ENCODE peak calls at places on chromosomes 13 and 19, in nine cellular contexts. G is right lobe of liver, L is body of pancreas, A is tibial nerve, E is breast epithelium, F is thyroid gland, H is HCT116, S is suprapubic skin, T is uterus. P is an unnamed sample.

GRCh38 chr13:27044837-27045570 is 126.6 kb downstream of the USP12 start:
- DNase-seq in G (no peak), L (no peak), A (no peak), E (no peak), F (no peak), H (no peak), S (no peak), T (no peak), P (no peak)

GRCh38 chr19:8302734-8303133 is 5.4 kb downstream of the CD320 start:
- DNase-seq in G (peak; percentile 23), L (no peak), A (peak; percentile 2), E (no peak), F (no peak), H (no peak), S (peak; percentile 64), T (no peak), P (no peak)

GRCh38 chr19:55674459-55674840 is 576 bp upstream of the EPN1 start:
- DNase-seq in G (no peak), L (no peak), A (no peak), E (no peak), F (no peak), H (no peak), S (no peak), T (no peak), P (no peak)

GRCh38 chr19:55147408-55148251 is 1.4 kb downstream of the TNNT1 start:
- DNase-seq in G (no peak), L (no peak), A (no peak), E (no peak), F (no peak), H (no peak), S (no peak), T (no peak), P (no peak)

GRCh38 chr19:4713384-4713951 is 10.2 kb downstream of the DPP9 start:
- DNase-seq in G (peak; percentile 87), L (peak; percentile 36), A (peak; percentile 70), E (peak; percentile 93), F (no peak), H (peak; percentile 94), S (peak; percentile 93), T (peak; percentile 87), P (peak; percentile 90)

GRCh38 chr19:8663920-8664670 is 33.7 kb downstream of the NFILZ start:
- DNase-seq in G (no peak), L (no peak), A (no peak), E (no peak), F (no peak), H (no peak), S (no peak), T (no peak), P (no peak)

GRCh38 chr13:110092869-110093268 is 214.1 kb downstream of the COL4A1 start:
- DNase-seq in G (no peak), L (no peak), A (no peak), E (no peak), F (no peak), H (no peak), S (no peak), T (no peak), P (no peak)

GRCh38 chr13:113161433-113161832 is 3.0 kb downstream of the PROZ start:
- DNase-seq in G (no peak), L (no peak), A (no peak), E (no peak), F (no peak), H (no peak), S (no peak), T (no peak), P (no peak)

GRCh38 chr19:36265856-36266374 is 51.0 kb downstream of the ZNF146 start:
- DNase-seq in G (no peak), L (no peak), A (no peak), E (no peak), F (no peak), H (no peak), S (peak; percentile 56), T (no peak), P (no peak)

GRCh38 chr19:49932041-49932451 is 2.7 kb upstream of the NUP62 start:
- DNase-seq in G (no peak), L (no peak), A (no peak), E (no peak), F (no peak), H (no peak), S (no peak), T (no peak), P (no peak)

GRCh38 chr19:43524922-43525835 is 1.8 kb downstream of the ETHE1 start:
- DNase-seq in G (peak; percentile 90), L (peak; percentile 42), A (peak; percentile 58), E (peak; percentile 62), F (peak; percentile 26), H (peak; percentile 57), S (peak; percentile 86), T (peak; percentile 50), P (peak; percentile 55)

GRCh38 chr13:95217920-95218830 is 83.1 kb downstream of the ABCC4 start:
- DNase-seq in G (no peak), L (no peak), A (no peak), E (no peak), F (no peak), H (no peak), S (no peak), T (no peak), P (no peak)

GRCh38 chr19:54073829-54074228 is 7.3 kb downstream of the TARM1 start:
- DNase-seq in G (no peak), L (no peak), A (no peak), E (no peak), F (no peak), H (no peak), S (no peak), T (no peak), P (no peak)

GRCh38 chr13:110369400-110369799 is 62.3 kb downstream of the COL4A2 start:
- DNase-seq in G (no peak), L (no peak), A (no peak), E (no peak), F (no peak), H (no peak), S (no peak), T (no peak), P (no peak)

GRCh38 chr13:47671762-47672161 is 329.3 kb downstream of the SUCLA2 start:
- DNase-seq in G (no peak), L (no peak), A (no peak), E (no peak), F (no peak), H (no peak), S (no peak), T (no peak), P (no peak)

GRCh38 chr13:45299194-45299593 is 41.8 kb downstream of the TPT1 start:
- DNase-seq in G (no peak), L (no peak), A (no peak), E (no peak), F (no peak), H (no peak), S (no peak), T (no peak), P (no peak)

GRCh38 chr19:2305424-2305823 is 2.5 kb downstream of the LINGO3 start:
- DNase-seq in G (no peak), L (no peak), A (no peak), E (no peak), F (no peak), H (no peak), S (no peak), T (no peak), P (no peak)

GRCh38 chr19:2308114-2308556 is at the start of gene LINGO3:
- DNase-seq in G (no peak), L (no peak), A (no peak), E (no peak), F (no peak), H (no peak), S (no peak), T (no peak), P (no peak)

GRCh38 chr19:2305974-2306806 is 1.8 kb downstream of the LINGO3 start:
- DNase-seq in G (no peak), L (no peak), A (no peak), E (no peak), F (no peak), H (no peak), S (no peak), T (no peak), P (no peak)

GRCh38 chr19:2306971-2307370 is 983 bp downstream of the LINGO3 start:
- DNase-seq in G (no peak), L (no peak), A (no peak), E (no peak), F (no peak), H (no peak), S (no peak), T (no peak), P (no peak)

GRCh38 chr19:2307518-2308012 is 389 bp downstream of the LINGO3 start:
- DNase-seq in G (no peak), L (no peak), A (no peak), E (no peak), F (no peak), H (no peak), S (no peak), T (no peak), P (no peak)
- H3K4me3 ChIP-seq in G (no peak overlapping the region), L (no peak overlapping the region), A (no peak overlapping the region), E (peak overlapping the region; percentile 20), F (no peak overlapping the region), H (no peak overlapping the region), S (peak overlapping the region; percentile 32), T (no peak overlapping the region), P (no peak overlapping the region)

GRCh38 chr19:14073232-14073924 is 792 bp downstream of the MISP3 start:
- DNase-seq in G (peak; percentile 83), L (peak; percentile 81), A (peak; percentile 39), E (peak; percentile 68), F (peak; percentile 83), H (no peak), S (no peak), T (peak; percentile 51), P (peak; percentile 89)
- TF ChIP-seq POLR2A in G (no peak), L (peak; percentile 84), A (peak; percentile 34), E (no peak), F (no peak), H (no peak), S (peak; percentile 31), T (no peak), P (peak; percentile 38)

GRCh38 chr19:29878973-29879654 is 62.9 kb upstream of the URI1 start:
- DNase-seq in G (no peak), L (no peak), A (peak; percentile 8), E (peak; percentile 43), F (peak; percentile 37), H (peak; percentile 48), S (no peak), T (no peak), P (no peak)
- H3K4me3 ChIP-seq in G (no peak overlapping the region), L (no peak overlapping the region), A (no peak overlapping the region), E (no peak overlapping the region), F (no peak overlapping the region), H (no peak overlapping the region), S (no peak overlapping the region), T (no peak overlapping the region), P (no peak overlapping the region)

DNA sequence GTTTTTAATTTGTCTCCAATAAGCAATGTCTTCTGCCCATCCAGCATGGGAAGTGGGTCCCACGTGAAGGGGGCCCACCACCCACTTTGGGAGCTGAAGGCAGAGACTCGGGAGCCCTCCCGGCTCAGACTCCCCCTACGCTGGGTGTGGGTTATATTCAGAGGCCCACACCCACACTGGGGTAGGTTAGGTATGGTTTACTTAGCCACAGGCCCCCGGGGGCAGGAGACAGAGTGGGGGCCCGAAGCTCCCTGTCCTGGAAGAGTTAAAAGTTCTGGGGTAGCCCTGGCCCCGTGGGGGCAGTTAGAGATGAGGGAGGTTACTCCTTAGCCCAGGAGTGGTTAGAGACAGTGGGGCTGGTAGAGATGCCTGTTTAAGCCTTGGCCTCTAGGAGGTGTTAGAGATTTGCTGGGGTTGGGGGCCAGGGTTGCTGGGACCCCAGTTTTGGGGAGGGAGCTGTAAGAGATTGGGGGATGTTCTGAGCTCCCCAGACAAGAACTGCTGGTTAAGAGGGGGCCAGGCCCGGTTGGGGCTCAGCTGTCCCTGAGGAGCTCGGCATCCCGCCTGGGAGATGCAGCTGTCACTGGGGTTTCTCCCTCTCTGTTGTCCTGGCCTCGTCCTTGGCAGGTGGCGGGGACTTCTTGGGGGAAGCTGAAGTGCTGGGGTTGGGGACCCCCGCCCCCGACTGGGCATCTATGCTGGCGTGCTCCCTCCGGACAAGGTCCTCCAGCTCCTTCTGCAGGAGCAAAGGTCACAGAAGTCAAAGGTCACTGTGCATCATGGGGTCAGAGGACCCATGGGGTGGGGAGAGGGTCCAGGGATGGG is 712 bp upstream of the RINL start:
- DNase-seq in G (no peak), L (no peak), A (no peak), E (no peak), F (no peak), H (no peak), S (no peak), T (no peak), P (no peak)
- TF ChIP-seq POLR2A in G (no peak), L (no peak), A (no peak), E (no peak), F (no peak), H (no peak), S (no peak), T (no peak), P (no peak)